ENCODE peak calls at places on chromosome 15, in six cellular contexts. V, Y, B, S, L and G are unnamed samples.

GRCh38 chr15:44536298-44536961 is 517 bp upstream of the EIF3J start:
- DNase-seq in V (peak; percentile 82), Y (peak; percentile 91), B (peak; percentile 91), S (peak; percentile 86), L (peak; percentile 69), G (peak; percentile 86)

GRCh38 chr15:26767169-26767670 is 5.6 kb downstream of the GABRB3 start:
- DNase-seq in V (no peak), Y (no peak), B (peak; percentile 70), S (no peak), L (no peak), G (no peak)

GRCh38 chr15:63461230-63461629 is 43.2 kb upstream of the USP3 start:
- DNase-seq in V (no peak), Y (no peak), B (no peak), S (no peak), L (no peak), G (no peak)

GRCh38 chr15:98123297-98123696 is 162.8 kb downstream of the ARRDC4 start:
- DNase-seq in V (no peak), Y (no peak), B (no peak), S (no peak), L (no peak), G (no peak)

GRCh38 chr15:93028632-93029612 is 60.1 kb downstream of the RGMA start:
- DNase-seq in V (peak; percentile 46), Y (peak; percentile 43), B (peak; percentile 55), S (peak; percentile 84), L (no peak), G (no peak)

GRCh38 chr15:81419304-81419943 is 45.4 kb upstream of the TMC3 start:
- DNase-seq in V (peak; percentile 68), Y (no peak), B (no peak), S (no peak), L (no peak), G (no peak)

GRCh38 chr15:63244976-63245645 is 32.3 kb upstream of the APH1B start:
- DNase-seq in V (no peak), Y (no peak), B (no peak), S (no peak), L (no peak), G (no peak)

GRCh38 chr15:29944925-29945324 is 122.7 kb upstream of the TJP1 start:
- DNase-seq in V (no peak), Y (no peak), B (no peak), S (no peak), L (no peak), G (no peak)

GRCh38 chr15:87557871-87558270 is 698.7 kb downstream of the NTRK3 start:
- DNase-seq in V (peak; percentile 25), Y (no peak), B (no peak), S (no peak), L (no peak), G (no peak)

GRCh38 chr15:98331676-98332075 is 316.7 kb upstream of the IGF1R start:
- DNase-seq in V (no peak), Y (no peak), B (no peak), S (no peak), L (no peak), G (no peak)

GRCh38 chr15:51731549-51732267 is 5.7 kb downstream of the LYSMD2 start:
- DNase-seq in V (no peak), Y (peak; percentile 58), B (no peak), S (no peak), L (no peak), G (peak; percentile 78)

GRCh38 chr15:33561967-33562366 is 251.2 kb downstream of the RYR3 start:
- DNase-seq in V (no peak), Y (no peak), B (no peak), S (no peak), L (no peak), G (no peak)

GRCh38 chr15:90552162-90552928 is 22.6 kb downstream of the CRTC3 start:
- DNase-seq in V (no peak), Y (no peak), B (no peak), S (no peak), L (no peak), G (no peak)

GRCh38 chr15:55289011-55289572 is 521 bp downstream of the RAB27A start:
- DNase-seq in V (peak; percentile 40), Y (peak; percentile 44), B (peak; percentile 25), S (peak; percentile 18), L (no peak), G (no peak)

GRCh38 chr15:82650046-82650670 is 3.0 kb upstream of the CPEB1 start:
- DNase-seq in V (no peak), Y (no peak), B (no peak), S (no peak), L (no peak), G (no peak)
- H3K27me3 ChIP-seq in V (peaks cover 23% of the 10 kb centered on the region), Y (peaks cover 30% of the 10 kb centered on the region), B (peaks cover 47% of the 10 kb centered on the region), S (peaks cover 74% of the 10 kb centered on the region), L (no peaks in the 10 kb centered on the region), G (no peaks in the 10 kb centered on the region)

DNA sequence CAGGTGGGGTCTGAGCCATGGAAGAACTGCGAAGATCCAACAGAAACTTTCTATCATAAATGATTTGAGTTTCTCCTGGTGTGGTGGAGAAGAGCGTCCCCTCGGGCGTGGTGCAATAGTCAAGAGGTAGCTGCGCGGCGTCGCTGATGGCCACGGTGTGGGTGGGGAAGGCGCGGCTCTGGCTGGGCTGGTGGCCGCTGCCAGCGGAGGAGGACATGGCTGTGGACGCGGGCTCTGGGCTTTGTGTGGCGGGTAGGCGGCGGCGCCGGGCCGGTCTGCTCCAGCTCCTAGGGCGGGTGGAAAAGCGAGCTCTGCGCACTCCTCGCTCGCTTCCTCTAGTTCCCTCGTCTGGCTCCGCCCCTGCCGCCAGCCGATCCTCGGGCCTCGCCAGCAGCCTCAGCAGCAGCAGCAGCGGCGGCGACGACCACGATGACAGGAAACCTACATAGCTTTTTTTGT is 5.9 kb downstream of the STARD9 start:
- DNase-seq in V (peak; percentile 76), Y (peak; percentile 87), B (peak; percentile 92), S (peak; percentile 92), L (no peak), G (peak; percentile 82)
- TF ChIP-seq CTCF in V (no peak), Y (no peak), B (no peak), S (no peak), L (no peak), G (peak; percentile 25)

DNA sequence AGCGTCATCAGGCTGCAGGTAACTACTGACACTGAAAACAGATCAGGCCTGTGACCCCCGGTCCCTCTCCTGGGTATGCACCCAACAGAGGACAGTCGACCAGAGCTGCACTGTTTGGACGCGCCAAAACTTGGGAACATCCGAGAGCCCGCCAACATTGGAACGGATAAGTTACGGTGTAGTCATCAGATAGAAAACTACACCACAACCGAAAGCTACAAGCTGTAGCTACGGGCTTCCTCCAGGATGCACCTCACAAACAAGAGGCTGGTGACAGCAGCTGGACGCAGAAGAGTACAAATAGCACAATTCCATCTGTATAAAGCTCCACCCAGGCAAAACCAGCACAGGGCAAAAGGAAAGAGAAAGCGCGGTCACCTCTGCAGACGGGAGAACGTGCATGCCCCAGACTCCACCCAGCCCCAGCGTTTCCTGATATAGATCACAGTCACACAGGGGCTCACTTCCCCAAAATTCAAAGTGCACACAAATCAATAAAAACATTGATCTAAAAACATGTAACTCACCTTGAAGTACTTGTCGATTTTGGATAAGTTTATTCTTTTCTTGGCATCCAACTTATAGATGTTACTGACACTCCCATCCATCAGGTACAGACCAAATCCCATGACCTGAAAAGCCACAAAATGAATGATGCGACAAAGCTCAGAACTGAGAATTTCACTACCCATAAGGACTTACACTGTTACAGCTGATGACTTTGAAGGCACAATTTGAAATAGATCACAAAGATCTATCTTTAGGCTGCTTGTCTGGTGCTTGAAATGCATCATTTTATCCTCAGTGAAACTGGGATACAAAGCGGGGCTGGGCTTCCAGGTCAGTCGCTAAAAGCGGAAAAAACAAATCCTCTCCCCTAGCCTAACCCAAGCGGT is 43.3 kb downstream of the CYFIP1 start:
- DNase-seq in V (no peak), Y (no peak), B (no peak), S (no peak), L (no peak), G (peak; percentile 35)
- H3K4me3 ChIP-seq in V (no peak overlapping the region), Y (no peak overlapping the region), B (no peak overlapping the region), S (no peak overlapping the region), L (no peak overlapping the region), G (no peak overlapping the region)

GRCh38 chr15:77630064-77630463 is 2.6 kb downstream of the LINGO1 start:
- DNase-seq in V (no peak), Y (no peak), B (no peak), S (no peak), L (no peak), G (no peak)

GRCh38 chr15:77630956-77631789 is 1.5 kb downstream of the LINGO1 start:
- DNase-seq in V (no peak), Y (no peak), B (no peak), S (no peak), L (no peak), G (no peak)

GRCh38 chr15:77632760-77633133 is at the start of gene LINGO1:
- DNase-seq in V (peak; percentile 6), Y (no peak), B (no peak), S (no peak), L (no peak), G (no peak)

GRCh38 chr15:77633134-77633912 is 611 bp upstream of the LINGO1 start:
- DNase-seq in V (peak; percentile 85), Y (peak; percentile 91), B (peak; percentile 95), S (peak; percentile 90), L (peak; percentile 57), G (peak; percentile 75)

DNA sequence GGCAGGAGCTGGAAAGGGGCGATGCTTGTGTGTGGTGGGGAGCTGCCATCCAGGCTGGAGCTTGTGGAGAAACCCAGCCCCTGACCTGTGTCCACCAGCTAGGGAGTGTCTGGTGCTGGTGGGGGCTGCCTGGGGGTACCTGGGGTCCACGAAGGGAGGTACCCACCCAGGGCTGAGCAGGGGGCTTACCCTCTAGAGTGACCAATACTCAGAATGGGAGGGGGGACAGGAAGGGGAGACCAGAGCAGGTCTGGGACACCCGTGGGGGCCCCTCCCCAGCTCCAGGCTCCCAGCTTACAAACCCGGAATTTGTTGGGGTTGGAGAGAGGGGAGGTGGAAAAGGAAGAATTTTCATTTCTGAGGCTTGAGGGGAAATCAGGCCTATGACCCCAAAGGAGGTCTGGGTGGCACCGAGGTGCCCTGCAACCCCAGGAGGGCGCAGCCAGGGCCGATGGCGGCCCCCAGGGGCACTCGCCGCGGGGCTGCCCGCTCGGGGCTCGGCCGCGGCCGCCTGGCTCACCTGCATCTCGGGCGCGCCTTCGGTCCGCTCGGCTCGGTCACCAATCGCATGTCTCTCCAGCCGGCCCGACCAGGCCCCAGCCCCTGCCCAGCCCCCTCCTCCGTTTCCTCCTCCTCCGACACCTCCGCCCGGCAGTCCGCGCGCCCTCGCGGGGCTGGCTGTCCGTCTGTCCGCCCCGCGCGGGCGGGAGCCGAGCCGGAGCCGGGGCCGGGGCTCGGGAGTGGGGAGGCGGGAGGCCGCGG is 741 bp downstream of the LINGO1 start:
- DNase-seq in V (no peak), Y (no peak), B (peak; percentile 41), S (peak; percentile 32), L (no peak), G (no peak)
- H3K27me3 ChIP-seq in V (peaks cover 23% of the 10 kb centered on the region), Y (peaks cover 34% of the 10 kb centered on the region), B (peaks cover 21% of the 10 kb centered on the region), S (peaks cover 64% of the 10 kb centered on the region), L (no peaks in the 10 kb centered on the region), G (no peaks in the 10 kb centered on the region)